ENCODE peak calls at places on chromosomes 5 and 9, in six cellular contexts. One of them, this sample, is unnamed. For H3K36me3, the result is how much of the 10 kb centered on the place peaks cover.

GRCh38 chr5:143200781-143201398 is 202.6 kb downstream of the NR3C1 start:
- DNase-seq in left ventricle myocardium inferior: peak
- DNase-seq in heart right ventricle: peak
- DNase-seq in SK-N-SH: no peak
- DNase-seq in esophagus squamous epithelium: no peak
- DNase-seq in endodermal cell: no peak
- DNase-seq in this sample: no peak

GRCh38 chr5:139014726-139015125 is 139.6 kb upstream of the LRRTM2 start:
- DNase-seq in esophagus squamous epithelium: no peak
- DNase-seq in SK-N-SH: no peak
- DNase-seq in heart right ventricle: no peak
- DNase-seq in left ventricle myocardium inferior: no peak
- DNase-seq in endodermal cell: no peak
- DNase-seq in this sample: no peak

GRCh38 chr5:134769206-134769605 is 10.6 kb downstream of the DDX46 start:
- DNase-seq in heart right ventricle: no peak
- DNase-seq in esophagus squamous epithelium: no peak
- DNase-seq in endodermal cell: no peak
- DNase-seq in left ventricle myocardium inferior: no peak
- DNase-seq in SK-N-SH: no peak
- DNase-seq in this sample: no peak

GRCh38 chr9:93578844-93579243 is 2.5 kb downstream of the PHF2 start:
- DNase-seq in heart right ventricle: no peak
- DNase-seq in endodermal cell: peak
- DNase-seq in left ventricle myocardium inferior: no peak
- DNase-seq in esophagus squamous epithelium: no peak
- DNase-seq in SK-N-SH: no peak
- DNase-seq in this sample: no peak

GRCh38 chr5:127042593-127042992 is 12.2 kb upstream of the MARCHF3 start:
- DNase-seq in endodermal cell: no peak
- DNase-seq in esophagus squamous epithelium: no peak
- DNase-seq in left ventricle myocardium inferior: no peak
- DNase-seq in heart right ventricle: no peak
- DNase-seq in SK-N-SH: peak
- DNase-seq in this sample: no peak

GRCh38 chr5:83029912-83030311 is 47.3 kb downstream of the TMEM167A start:
- DNase-seq in esophagus squamous epithelium: no peak
- DNase-seq in heart right ventricle: no peak
- DNase-seq in left ventricle myocardium inferior: no peak
- DNase-seq in endodermal cell: no peak
- DNase-seq in SK-N-SH: no peak
- DNase-seq in this sample: no peak

GRCh38 chr5:138610468-138611294 is 35.5 kb upstream of the HSPA9 start:
- DNase-seq in endodermal cell: peak
- DNase-seq in heart right ventricle: peak
- DNase-seq in SK-N-SH: peak
- DNase-seq in left ventricle myocardium inferior: peak
- DNase-seq in esophagus squamous epithelium: no peak
- DNase-seq in this sample: peak

GRCh38 chr5:4079881-4080280 is 484.2 kb downstream of the IRX1 start:
- DNase-seq in SK-N-SH: no peak
- DNase-seq in left ventricle myocardium inferior: no peak
- DNase-seq in esophagus squamous epithelium: no peak
- DNase-seq in endodermal cell: no peak
- DNase-seq in heart right ventricle: no peak
- DNase-seq in this sample: no peak

GRCh38 chr5:20949636-20950035 is 961.6 kb upstream of the CDH18 start:
- DNase-seq in heart right ventricle: no peak
- DNase-seq in left ventricle myocardium inferior: no peak
- DNase-seq in endodermal cell: no peak
- DNase-seq in SK-N-SH: no peak
- DNase-seq in esophagus squamous epithelium: no peak
- DNase-seq in this sample: no peak

GRCh38 chr9:124297553-124297905 is 39.8 kb downstream of the NEK6 start:
- DNase-seq in SK-N-SH: no peak
- DNase-seq in esophagus squamous epithelium: no peak
- DNase-seq in left ventricle myocardium inferior: peak
- DNase-seq in heart right ventricle: peak
- DNase-seq in endodermal cell: peak
- DNase-seq in this sample: no peak

GRCh38 chr5:55821731-55822512 is 29.2 kb upstream of the IL31RA start:
- DNase-seq in endodermal cell: peak
- DNase-seq in SK-N-SH: peak
- DNase-seq in heart right ventricle: no peak
- DNase-seq in left ventricle myocardium inferior: no peak
- DNase-seq in esophagus squamous epithelium: no peak
- DNase-seq in this sample: no peak

GRCh38 chr9:112271466-112272098 is 61.8 kb downstream of the PTBP3 start:
- DNase-seq in heart right ventricle: no peak
- DNase-seq in endodermal cell: no peak
- DNase-seq in left ventricle myocardium inferior: no peak
- DNase-seq in SK-N-SH: no peak
- DNase-seq in esophagus squamous epithelium: no peak
- DNase-seq in this sample: no peak

GRCh38 chr9:124214116-124214515 is 43.6 kb upstream of the NEK6 start:
- DNase-seq in endodermal cell: peak
- DNase-seq in esophagus squamous epithelium: no peak
- DNase-seq in left ventricle myocardium inferior: no peak
- DNase-seq in SK-N-SH: no peak
- DNase-seq in heart right ventricle: no peak
- DNase-seq in this sample: no peak

GRCh38 chr9:133604214-133604613 is 5.0 kb downstream of the FAM163B start:
- DNase-seq in endodermal cell: no peak
- DNase-seq in SK-N-SH: peak
- DNase-seq in esophagus squamous epithelium: no peak
- DNase-seq in heart right ventricle: no peak
- DNase-seq in left ventricle myocardium inferior: no peak
- DNase-seq in this sample: peak

GRCh38 chr5:135508496-135509005 is 27.2 kb downstream of the NEUROG1 start:
- DNase-seq in SK-N-SH: no peak
- DNase-seq in left ventricle myocardium inferior: no peak
- DNase-seq in esophagus squamous epithelium: no peak
- DNase-seq in heart right ventricle: no peak
- DNase-seq in endodermal cell: no peak
- DNase-seq in this sample: no peak

GRCh38 chr5:124634820-124635323 is 111.6 kb downstream of the ZNF608 start:
- DNase-seq in left ventricle myocardium inferior: no peak
- DNase-seq in SK-N-SH: peak
- DNase-seq in esophagus squamous epithelium: no peak
- DNase-seq in endodermal cell: no peak
- DNase-seq in heart right ventricle: no peak
- DNase-seq in this sample: no peak

GRCh38 chr9:99211746-99212145 is 10.0 kb downstream of the ALG2 start:
- DNase-seq in heart right ventricle: no peak
- DNase-seq in endodermal cell: peak
- DNase-seq in esophagus squamous epithelium: no peak
- DNase-seq in left ventricle myocardium inferior: no peak
- DNase-seq in SK-N-SH: no peak
- DNase-seq in this sample: no peak

GRCh38 chr9:71768388-71769174 is at the start of gene CEMIP2:
- DNase-seq in endodermal cell: peak
- DNase-seq in heart right ventricle: peak
- DNase-seq in left ventricle myocardium inferior: peak
- DNase-seq in esophagus squamous epithelium: peak
- DNase-seq in SK-N-SH: peak
- DNase-seq in this sample: peak
- TF ChIP-seq CTCF in endodermal cell: peak
- TF ChIP-seq CTCF in heart right ventricle: peak
- TF ChIP-seq CTCF in left ventricle myocardium inferior: peak
- TF ChIP-seq CTCF in esophagus squamous epithelium: peak
- TF ChIP-seq CTCF in SK-N-SH: peak
- TF ChIP-seq CTCF in this sample: peak

GRCh38 chr5:150599917-150600511 is 40.4 kb upstream of the SYNPO start:
- DNase-seq in SK-N-SH: peak
- DNase-seq in heart right ventricle: peak
- DNase-seq in endodermal cell: no peak
- DNase-seq in esophagus squamous epithelium: no peak
- DNase-seq in left ventricle myocardium inferior: peak
- DNase-seq in this sample: no peak
- H3K27ac ChIP-seq in SK-N-SH: peak
- H3K27ac ChIP-seq in heart right ventricle: peak
- H3K27ac ChIP-seq in endodermal cell: no peak
- H3K27ac ChIP-seq in esophagus squamous epithelium: peak
- H3K27ac ChIP-seq in left ventricle myocardium inferior: peak
- H3K27ac ChIP-seq in this sample: no peak

GRCh38 chr9:137558127-137558526 is 6.4 kb downstream of the MRPL41 start:
- DNase-seq in left ventricle myocardium inferior: no peak
- DNase-seq in endodermal cell: no peak
- DNase-seq in SK-N-SH: no peak
- DNase-seq in esophagus squamous epithelium: no peak
- DNase-seq in heart right ventricle: no peak
- DNase-seq in this sample: no peak
- H3K36me3 ChIP-seq in left ventricle myocardium inferior: half or more
- H3K36me3 ChIP-seq in endodermal cell: half or more
- H3K36me3 ChIP-seq in SK-N-SH: under half
- H3K36me3 ChIP-seq in esophagus squamous epithelium: under half
- H3K36me3 ChIP-seq in heart right ventricle: half or more
- H3K36me3 ChIP-seq in this sample: half or more

GRCh38 chr5:51033215-51033614 is 350.0 kb upstream of the ISL1 start:
- DNase-seq in heart right ventricle: peak
- DNase-seq in endodermal cell: no peak
- DNase-seq in left ventricle myocardium inferior: no peak
- DNase-seq in esophagus squamous epithelium: no peak
- DNase-seq in SK-N-SH: no peak
- DNase-seq in this sample: no peak

GRCh38 chr5:51039915-51040314 is 343.3 kb upstream of the ISL1 start:
- DNase-seq in left ventricle myocardium inferior: no peak
- DNase-seq in endodermal cell: no peak
- DNase-seq in SK-N-SH: no peak
- DNase-seq in esophagus squamous epithelium: no peak
- DNase-seq in heart right ventricle: no peak
- DNase-seq in this sample: no peak

DNA sequence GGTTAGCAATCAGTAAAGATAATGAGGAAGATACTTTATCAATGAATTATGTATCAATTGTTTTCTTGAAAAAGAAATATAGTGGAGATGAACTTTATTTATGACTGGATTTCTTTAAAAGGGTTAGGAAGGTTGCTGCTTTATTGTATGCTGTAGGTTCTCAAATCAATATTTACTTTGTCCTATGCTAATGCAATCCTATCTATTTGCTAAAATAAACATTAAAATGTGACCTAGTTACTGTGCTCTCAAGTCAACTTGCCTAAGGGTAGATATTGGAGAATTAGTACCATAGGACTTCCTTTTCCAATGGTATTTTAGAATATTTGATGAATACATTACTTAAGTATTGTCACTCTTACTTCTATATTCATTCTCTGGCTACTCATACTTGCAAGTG is 348.7 kb upstream of the ISL1 start:
- DNase-seq in SK-N-SH: no peak
- DNase-seq in esophagus squamous epithelium: no peak
- DNase-seq in endodermal cell: no peak
- DNase-seq in heart right ventricle: no peak
- DNase-seq in left ventricle myocardium inferior: no peak
- DNase-seq in this sample: no peak
- TF ChIP-seq CTCF in SK-N-SH: no peak
- TF ChIP-seq CTCF in esophagus squamous epithelium: no peak
- TF ChIP-seq CTCF in endodermal cell: no peak
- TF ChIP-seq CTCF in heart right ventricle: no peak
- TF ChIP-seq CTCF in left ventricle myocardium inferior: no peak
- TF ChIP-seq CTCF in this sample: no peak

GRCh38 chr9:71361357-71361756 is 239.9 kb upstream of the TRPM3 start:
- DNase-seq in left ventricle myocardium inferior: no peak
- DNase-seq in SK-N-SH: no peak
- DNase-seq in esophagus squamous epithelium: no peak
- DNase-seq in heart right ventricle: no peak
- DNase-seq in endodermal cell: no peak
- DNase-seq in this sample: no peak
- H3K27ac ChIP-seq in left ventricle myocardium inferior: no peak
- H3K27ac ChIP-seq in SK-N-SH: no peak
- H3K27ac ChIP-seq in esophagus squamous epithelium: no peak
- H3K27ac ChIP-seq in heart right ventricle: no peak
- H3K27ac ChIP-seq in endodermal cell: no peak
- H3K27ac ChIP-seq in this sample: no peak